ENCODE peak calls at places on chromosomes 2 and 18, in ten cellular contexts. One of them, this sample, is unnamed.

GRCh38 chr2:143264851-143265250 is 135.6 kb downstream of the ARHGAP15 start:
- DNase-seq in ovary: no peak
- DNase-seq in neural crest cell: no peak
- DNase-seq in AG09319: peak
- DNase-seq in left ventricle myocardium inferior: no peak
- DNase-seq in B cell: no peak
- DNase-seq in GM12878: no peak
- DNase-seq in cardiac fibroblast: peak
- DNase-seq in upper lobe of right lung: no peak
- DNase-seq in fibroblast of the aortic adventitia: peak
- DNase-seq in this sample: no peak

GRCh38 chr2:70768585-70769085 is 635 bp upstream of the ADD2 start:
- DNase-seq in ovary: no peak
- DNase-seq in B cell: no peak
- DNase-seq in AG09319: no peak
- DNase-seq in GM12878: no peak
- DNase-seq in cardiac fibroblast: no peak
- DNase-seq in fibroblast of the aortic adventitia: no peak
- DNase-seq in left ventricle myocardium inferior: no peak
- DNase-seq in upper lobe of right lung: no peak
- DNase-seq in neural crest cell: no peak
- DNase-seq in this sample: no peak

GRCh38 chr2:186205243-186205642 is 280.8 kb upstream of the ZC3H15 start:
- DNase-seq in AG09319: no peak
- DNase-seq in B cell: no peak
- DNase-seq in cardiac fibroblast: no peak
- DNase-seq in upper lobe of right lung: no peak
- DNase-seq in left ventricle myocardium inferior: no peak
- DNase-seq in fibroblast of the aortic adventitia: no peak
- DNase-seq in ovary: no peak
- DNase-seq in neural crest cell: no peak
- DNase-seq in GM12878: no peak
- DNase-seq in this sample: no peak

GRCh38 chr2:67445652-67446268 is 48.6 kb downstream of the ETAA1 start:
- DNase-seq in AG09319: no peak
- DNase-seq in upper lobe of right lung: no peak
- DNase-seq in neural crest cell: no peak
- DNase-seq in fibroblast of the aortic adventitia: no peak
- DNase-seq in cardiac fibroblast: no peak
- DNase-seq in GM12878: no peak
- DNase-seq in left ventricle myocardium inferior: no peak
- DNase-seq in ovary: no peak
- DNase-seq in B cell: no peak
- DNase-seq in this sample: no peak

GRCh38 chr2:181780159-181781081 is 100.1 kb upstream of the NEUROD1 start:
- DNase-seq in cardiac fibroblast: peak
- DNase-seq in B cell: no peak
- DNase-seq in upper lobe of right lung: no peak
- DNase-seq in neural crest cell: peak
- DNase-seq in fibroblast of the aortic adventitia: no peak
- DNase-seq in ovary: no peak
- DNase-seq in GM12878: no peak
- DNase-seq in AG09319: no peak
- DNase-seq in left ventricle myocardium inferior: no peak
- DNase-seq in this sample: no peak

GRCh38 chr2:38750793-38751042 is 443 bp downstream of the SRSF7 start:
- DNase-seq in AG09319: no peak
- DNase-seq in cardiac fibroblast: no peak
- DNase-seq in ovary: peak
- DNase-seq in neural crest cell: no peak
- DNase-seq in left ventricle myocardium inferior: peak
- DNase-seq in fibroblast of the aortic adventitia: no peak
- DNase-seq in GM12878: no peak
- DNase-seq in B cell: peak
- DNase-seq in upper lobe of right lung: peak
- DNase-seq in this sample: peak

GRCh38 chr2:64133828-64134227 is 10.4 kb downstream of the PELI1 start:
- DNase-seq in ovary: no peak
- DNase-seq in upper lobe of right lung: no peak
- DNase-seq in B cell: no peak
- DNase-seq in GM12878: no peak
- DNase-seq in left ventricle myocardium inferior: no peak
- DNase-seq in fibroblast of the aortic adventitia: peak
- DNase-seq in cardiac fibroblast: no peak
- DNase-seq in AG09319: no peak
- DNase-seq in neural crest cell: no peak
- DNase-seq in this sample: no peak

GRCh38 chr2:203720011-203720410 is 13.6 kb downstream of the CD28 start:
- DNase-seq in GM12878: no peak
- DNase-seq in left ventricle myocardium inferior: no peak
- DNase-seq in B cell: no peak
- DNase-seq in ovary: no peak
- DNase-seq in upper lobe of right lung: no peak
- DNase-seq in cardiac fibroblast: no peak
- DNase-seq in fibroblast of the aortic adventitia: no peak
- DNase-seq in neural crest cell: no peak
- DNase-seq in AG09319: no peak
- DNase-seq in this sample: no peak

GRCh38 chr2:12262681-12263436 is 453.9 kb upstream of the TRIB2 start:
- DNase-seq in upper lobe of right lung: no peak
- DNase-seq in B cell: no peak
- DNase-seq in ovary: peak
- DNase-seq in left ventricle myocardium inferior: no peak
- DNase-seq in AG09319: no peak
- DNase-seq in GM12878: no peak
- DNase-seq in neural crest cell: no peak
- DNase-seq in fibroblast of the aortic adventitia: peak
- DNase-seq in cardiac fibroblast: peak
- DNase-seq in this sample: no peak

GRCh38 chr2:158619496-158619895 is 162.7 kb downstream of the PKP4 start:
- DNase-seq in upper lobe of right lung: no peak
- DNase-seq in GM12878: no peak
- DNase-seq in ovary: no peak
- DNase-seq in AG09319: no peak
- DNase-seq in B cell: no peak
- DNase-seq in cardiac fibroblast: peak
- DNase-seq in left ventricle myocardium inferior: no peak
- DNase-seq in neural crest cell: no peak
- DNase-seq in fibroblast of the aortic adventitia: peak
- DNase-seq in this sample: no peak

GRCh38 chr18:80034852-80035406 is 695 bp downstream of the RBFA start:
- DNase-seq in left ventricle myocardium inferior: no peak
- DNase-seq in AG09319: no peak
- DNase-seq in GM12878: no peak
- DNase-seq in upper lobe of right lung: no peak
- DNase-seq in fibroblast of the aortic adventitia: peak
- DNase-seq in B cell: no peak
- DNase-seq in neural crest cell: no peak
- DNase-seq in cardiac fibroblast: peak
- DNase-seq in ovary: no peak
- DNase-seq in this sample: no peak

GRCh38 chr2:196927318-196928225 is 1.1 kb upstream of the PGAP1 start:
- DNase-seq in AG09319: peak
- DNase-seq in ovary: peak
- DNase-seq in GM12878: no peak
- DNase-seq in fibroblast of the aortic adventitia: peak
- DNase-seq in cardiac fibroblast: peak
- DNase-seq in B cell: no peak
- DNase-seq in left ventricle myocardium inferior: no peak
- DNase-seq in neural crest cell: no peak
- DNase-seq in upper lobe of right lung: no peak
- DNase-seq in this sample: no peak

GRCh38 chr2:64866797-64867196 is 122.4 kb upstream of the SLC1A4 start:
- DNase-seq in cardiac fibroblast: peak
- DNase-seq in fibroblast of the aortic adventitia: peak
- DNase-seq in B cell: no peak
- DNase-seq in GM12878: no peak
- DNase-seq in AG09319: peak
- DNase-seq in upper lobe of right lung: no peak
- DNase-seq in left ventricle myocardium inferior: no peak
- DNase-seq in ovary: peak
- DNase-seq in neural crest cell: no peak
- DNase-seq in this sample: no peak

GRCh38 chr18:51278045-51278649 is 80.7 kb upstream of the MEX3C start:
- DNase-seq in cardiac fibroblast: peak
- DNase-seq in left ventricle myocardium inferior: no peak
- DNase-seq in fibroblast of the aortic adventitia: peak
- DNase-seq in B cell: no peak
- DNase-seq in GM12878: no peak
- DNase-seq in upper lobe of right lung: no peak
- DNase-seq in ovary: no peak
- DNase-seq in neural crest cell: peak
- DNase-seq in AG09319: no peak
- DNase-seq in this sample: no peak

GRCh38 chr2:106098081-106098480 is 96.0 kb downstream of the UXS1 start:
- DNase-seq in GM12878: no peak
- DNase-seq in AG09319: no peak
- DNase-seq in neural crest cell: no peak
- DNase-seq in cardiac fibroblast: peak
- DNase-seq in ovary: no peak
- DNase-seq in B cell: no peak
- DNase-seq in left ventricle myocardium inferior: no peak
- DNase-seq in fibroblast of the aortic adventitia: peak
- DNase-seq in upper lobe of right lung: no peak
- DNase-seq in this sample: no peak

GRCh38 chr2:121360566-121361300 is 75.7 kb upstream of the TFCP2L1 start:
- DNase-seq in B cell: no peak
- DNase-seq in ovary: no peak
- DNase-seq in left ventricle myocardium inferior: peak
- DNase-seq in fibroblast of the aortic adventitia: peak
- DNase-seq in upper lobe of right lung: peak
- DNase-seq in AG09319: no peak
- DNase-seq in cardiac fibroblast: peak
- DNase-seq in GM12878: no peak
- DNase-seq in neural crest cell: no peak
- DNase-seq in this sample: no peak

GRCh38 chr2:229150317-229150716 is 120.8 kb downstream of the PID1 start:
- DNase-seq in fibroblast of the aortic adventitia: no peak
- DNase-seq in neural crest cell: no peak
- DNase-seq in AG09319: no peak
- DNase-seq in ovary: no peak
- DNase-seq in GM12878: no peak
- DNase-seq in left ventricle myocardium inferior: no peak
- DNase-seq in upper lobe of right lung: no peak
- DNase-seq in cardiac fibroblast: no peak
- DNase-seq in B cell: no peak
- DNase-seq in this sample: no peak

GRCh38 chr2:16816522-16816921 is 150.9 kb upstream of the CYRIA start:
- DNase-seq in fibroblast of the aortic adventitia: no peak
- DNase-seq in upper lobe of right lung: no peak
- DNase-seq in neural crest cell: no peak
- DNase-seq in cardiac fibroblast: no peak
- DNase-seq in B cell: no peak
- DNase-seq in GM12878: no peak
- DNase-seq in AG09319: no peak
- DNase-seq in left ventricle myocardium inferior: no peak
- DNase-seq in ovary: no peak
- DNase-seq in this sample: no peak

DNA sequence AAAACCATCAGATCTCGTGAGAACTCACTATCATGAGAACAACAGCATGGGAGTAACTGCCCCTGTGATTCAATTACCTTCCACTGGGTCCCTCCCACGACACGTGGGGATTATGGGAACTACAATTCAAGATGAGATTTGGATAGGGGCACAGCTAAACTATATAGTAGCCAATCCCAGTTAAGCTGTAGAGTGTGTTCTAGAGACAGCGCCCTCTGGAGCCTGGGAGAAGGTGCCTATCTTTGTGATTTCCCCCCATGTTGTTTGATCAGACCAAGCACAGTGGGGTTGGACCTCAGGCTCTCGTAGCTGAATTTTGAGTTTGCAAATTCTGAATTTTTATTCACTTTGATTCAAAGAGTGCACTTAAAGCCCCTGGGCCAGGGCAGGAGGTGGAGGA is 108.2 kb upstream of the TWIST2 start:
- DNase-seq in fibroblast of the aortic adventitia: no peak
- DNase-seq in upper lobe of right lung: no peak
- DNase-seq in ovary: no peak
- DNase-seq in neural crest cell: no peak
- DNase-seq in GM12878: no peak
- DNase-seq in B cell: no peak
- DNase-seq in AG09319: no peak
- DNase-seq in left ventricle myocardium inferior: no peak
- DNase-seq in cardiac fibroblast: no peak
- DNase-seq in this sample: no peak
- TF ChIP-seq CTCF in fibroblast of the aortic adventitia: no peak
- TF ChIP-seq CTCF in upper lobe of right lung: no peak
- TF ChIP-seq CTCF in ovary: no peak
- TF ChIP-seq CTCF in neural crest cell: no peak
- TF ChIP-seq CTCF in GM12878: no peak
- TF ChIP-seq CTCF in B cell: no peak
- TF ChIP-seq CTCF in AG09319: no peak
- TF ChIP-seq CTCF in left ventricle myocardium inferior: no peak
- TF ChIP-seq CTCF in cardiac fibroblast: no peak
- TF ChIP-seq CTCF in this sample: no peak

GRCh38 chr18:23990474-23991410 is 23.8 kb upstream of the TTC39C start:
- DNase-seq in B cell: no peak
- DNase-seq in AG09319: no peak
- DNase-seq in cardiac fibroblast: no peak
- DNase-seq in ovary: no peak
- DNase-seq in fibroblast of the aortic adventitia: peak
- DNase-seq in neural crest cell: no peak
- DNase-seq in upper lobe of right lung: no peak
- DNase-seq in GM12878: no peak
- DNase-seq in left ventricle myocardium inferior: no peak
- DNase-seq in this sample: no peak
- TF ChIP-seq CTCF in B cell: no peak
- TF ChIP-seq CTCF in AG09319: no peak
- TF ChIP-seq CTCF in cardiac fibroblast: no peak
- TF ChIP-seq CTCF in ovary: no peak
- TF ChIP-seq CTCF in fibroblast of the aortic adventitia: no peak
- TF ChIP-seq CTCF in neural crest cell: no peak
- TF ChIP-seq CTCF in upper lobe of right lung: no peak
- TF ChIP-seq CTCF in GM12878: no peak
- TF ChIP-seq CTCF in left ventricle myocardium inferior: no peak
- TF ChIP-seq CTCF in this sample: no peak

GRCh38 chr18:66495844-66496243 is 108.0 kb downstream of the CDH19 start:
- DNase-seq in neural crest cell: peak
- DNase-seq in cardiac fibroblast: peak
- DNase-seq in ovary: no peak
- DNase-seq in upper lobe of right lung: peak
- DNase-seq in GM12878: no peak
- DNase-seq in left ventricle myocardium inferior: peak
- DNase-seq in B cell: no peak
- DNase-seq in fibroblast of the aortic adventitia: no peak
- DNase-seq in AG09319: no peak
- DNase-seq in this sample: no peak
- TF ChIP-seq CTCF in neural crest cell: peak
- TF ChIP-seq CTCF in cardiac fibroblast: peak
- TF ChIP-seq CTCF in ovary: no peak
- TF ChIP-seq CTCF in upper lobe of right lung: peak
- TF ChIP-seq CTCF in GM12878: peak
- TF ChIP-seq CTCF in left ventricle myocardium inferior: peak
- TF ChIP-seq CTCF in B cell: no peak
- TF ChIP-seq CTCF in fibroblast of the aortic adventitia: no peak
- TF ChIP-seq CTCF in AG09319: no peak
- TF ChIP-seq CTCF in this sample: no peak

DNA sequence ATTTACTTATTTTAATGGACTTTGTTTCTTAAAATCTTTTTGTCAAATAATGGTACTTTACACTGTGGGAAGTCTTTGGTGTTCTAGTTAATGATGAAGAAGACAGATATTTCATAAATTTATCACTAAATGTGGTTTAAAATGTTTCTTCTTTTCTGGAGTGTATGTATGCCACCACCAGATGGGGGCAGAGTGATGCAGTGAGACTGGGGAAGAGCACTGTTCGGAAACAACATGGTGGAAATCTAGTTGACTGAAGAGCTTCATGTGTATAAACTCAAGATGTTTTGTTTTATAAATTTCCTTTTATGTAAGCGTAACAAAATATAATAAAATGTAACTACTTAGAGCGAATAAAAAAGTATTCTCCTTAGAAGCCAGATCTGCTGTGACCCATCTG is 195.1 kb downstream of the KCNE4 start:
- DNase-seq in upper lobe of right lung: no peak
- DNase-seq in neural crest cell: no peak
- DNase-seq in B cell: no peak
- DNase-seq in AG09319: peak
- DNase-seq in cardiac fibroblast: peak
- DNase-seq in left ventricle myocardium inferior: no peak
- DNase-seq in ovary: no peak
- DNase-seq in GM12878: no peak
- DNase-seq in fibroblast of the aortic adventitia: peak
- DNase-seq in this sample: no peak
- TF ChIP-seq CTCF in upper lobe of right lung: peak
- TF ChIP-seq CTCF in neural crest cell: peak
- TF ChIP-seq CTCF in B cell: no peak
- TF ChIP-seq CTCF in AG09319: peak
- TF ChIP-seq CTCF in cardiac fibroblast: peak
- TF ChIP-seq CTCF in left ventricle myocardium inferior: peak
- TF ChIP-seq CTCF in ovary: no peak
- TF ChIP-seq CTCF in GM12878: peak
- TF ChIP-seq CTCF in fibroblast of the aortic adventitia: peak
- TF ChIP-seq CTCF in this sample: no peak

This sample was measured in CD14-positive monocyte.